ENCODE peak calls at places on chromosomes 6 and 20, in four cellular contexts. I is cardiac muscle cell, J is DMS79, G is astrocyte of the spinal cord. X is an unnamed sample.
A peak's percentile ranks its signal among the peaks of the same experiment; 100 is the strongest.

GRCh38 chr6:149888659-149889058 is 9.3 kb downstream of the RAET1E start:
- DNase-seq in G (no peak), I (no peak), J (no peak), X (no peak)

GRCh38 chr6:30612687-30613248 is 4.3 kb downstream of the PPP1R10 start:
- DNase-seq in J (peak; percentile 73), I (peak; percentile 59), G (peak; percentile 82), X (no peak)

GRCh38 chr6:85451586-85452306 is 1.9 kb downstream of the NT5E start:
- DNase-seq in G (no peak), J (no peak), I (no peak), X (no peak)

GRCh38 chr6:166683477-166683876 is 56.4 kb upstream of the RPS6KA2 start:
- DNase-seq in I (peak; percentile 29), G (peak; percentile 17), J (no peak), X (no peak)

GRCh38 chr6:3706547-3707467 is 44.7 kb downstream of the PXDC1 start:
- DNase-seq in G (no peak), I (no peak), J (no peak), X (no peak)

GRCh38 chr6:126516411-126516810 is 176.5 kb downstream of the CENPW start:
- DNase-seq in G (no peak), I (no peak), J (no peak), X (no peak)

GRCh38 chr20:17966432-17967312 is 1.9 kb downstream of the SNX5 start:
- DNase-seq in J (no peak), G (peak; percentile 52), I (peak; percentile 64), X (peak; percentile 81)

GRCh38 chr6:4482461-4482860 is 293.7 kb upstream of the CDYL start:
- DNase-seq in I (no peak), G (no peak), J (no peak), X (no peak)

GRCh38 chr20:43937586-43937985 is 22.9 kb downstream of the TOX2 start:
- DNase-seq in I (peak; percentile 73), J (no peak), G (peak; percentile 84), X (no peak)

GRCh38 chr6:117483004-117483644 is 650 bp downstream of the DCBLD1 start:
- DNase-seq in I (peak; percentile 63), J (peak; percentile 30), G (peak; percentile 50), X (no peak)